ENCODE peak calls at places on chromosomes 2 and 18, in five cellular contexts. R is spleen, W is suprapubic skin, Q is stomach, P is esophagus muscularis mucosa. H is an unnamed sample.

GRCh38 chr2:190802810-190803209 is 77.8 kb upstream of the GLS start:
- DNase-seq in P (no peak), W (no peak), R (no peak), Q (no peak), H (no peak)

GRCh38 chr18:59779979-59780378 is 82.8 kb upstream of the CCBE1 start:
- DNase-seq in R (no peak), Q (no peak), W (no peak), P (no peak), H (no peak)

GRCh38 chr2:205273627-205274026 is 408.7 kb upstream of the NRP2 start:
- DNase-seq in W (no peak), P (no peak), R (no peak), Q (no peak), H (no peak)

GRCh38 chr2:117514391-117514790 is 300.1 kb upstream of the DDX18 start:
- DNase-seq in Q (no peak), R (no peak), W (no peak), P (no peak), H (no peak)

GRCh38 chr2:103789716-103790085 is 1027.9 kb downstream of the TMEM182 start:
- DNase-seq in Q (no peak), P (no peak), R (no peak), W (no peak), H (no peak)

GRCh38 chr2:17583166-17583565 is 42.7 kb downstream of the VSNL1 start:
- DNase-seq in Q (no peak), P (no peak), R (no peak), W (no peak), H (no peak)

GRCh38 chr2:10375570-10376266 is 72.4 kb downstream of the ODC1 start:
- DNase-seq in P (no peak), Q (no peak), W (no peak), R (no peak), H (no peak)

GRCh38 chr2:30927561-30928075 is 120.4 kb upstream of the CAPN13 start:
- DNase-seq in P (no peak), W (no peak), Q (no peak), R (peak), H (no peak)

GRCh38 chr2:121155502-121156056 is 129.4 kb downstream of the TFCP2L1 start:
- DNase-seq in W (peak), Q (peak), R (no peak), P (no peak), H (no peak)

GRCh38 chr2:33496150-33496549 is 19.7 kb downstream of the RASGRP3 start:
- DNase-seq in R (no peak), W (no peak), Q (no peak), P (no peak), H (no peak)

GRCh38 chr2:133802366-133802765 is 234.1 kb upstream of the NCKAP5 start:
- DNase-seq in P (no peak), Q (no peak), R (no peak), W (no peak), H (no peak)

GRCh38 chr18:2417861-2418610 is 153.3 kb downstream of the METTL4 start:
- DNase-seq in W (no peak), P (no peak), Q (no peak), R (no peak), H (no peak)
- TF ChIP-seq POLR2AphosphoS5 in W (no peak), P (no peak), Q (no peak), R (no peak), H (no peak)

DNA sequence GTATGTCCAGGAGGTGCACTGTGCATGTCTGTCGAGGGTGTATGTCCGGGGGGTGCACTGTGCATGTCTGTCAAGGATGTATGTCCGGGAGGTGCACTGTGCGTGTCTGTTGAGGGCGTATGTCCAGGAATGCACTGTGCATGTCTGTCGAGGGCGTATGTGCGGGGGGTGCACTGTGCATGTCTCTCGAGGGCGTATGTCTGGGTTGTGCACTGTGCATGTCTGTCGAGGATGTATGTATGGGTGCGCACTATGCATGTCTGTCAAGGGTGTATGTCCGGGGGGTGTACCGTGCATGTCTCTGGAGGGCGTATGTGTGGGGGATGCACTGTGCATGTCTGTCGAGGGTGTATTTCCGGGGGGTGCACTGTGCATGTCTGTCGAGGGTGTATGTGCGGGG is 249.3 kb upstream of the MYT1L start:
- DNase-seq in R (peak), P (no peak), W (no peak), Q (peak), H (no peak)
- TF ChIP-seq POLR2AphosphoS5 in R (no peak), P (no peak), W (no peak), Q (no peak), H (no peak)

GRCh38 chr2:112787729-112788401 is 3.6 kb upstream of the IL1A start:
- DNase-seq in R (no peak), W (no peak), P (no peak), Q (no peak), H (peak)

GRCh38 chr2:112782234-112782799 is 2.0 kb downstream of the IL1A start:
- DNase-seq in R (no peak), Q (no peak), P (no peak), W (no peak), H (no peak)

GRCh38 chr2:112787294-112787693 is 3.0 kb upstream of the IL1A start:
- DNase-seq in W (no peak), Q (no peak), P (no peak), R (no peak), H (no peak)

GRCh38 chr2:112783187-112783721 is 1.0 kb downstream of the IL1A start:
- DNase-seq in Q (no peak), R (no peak), P (no peak), W (no peak), H (no peak)

DNA sequence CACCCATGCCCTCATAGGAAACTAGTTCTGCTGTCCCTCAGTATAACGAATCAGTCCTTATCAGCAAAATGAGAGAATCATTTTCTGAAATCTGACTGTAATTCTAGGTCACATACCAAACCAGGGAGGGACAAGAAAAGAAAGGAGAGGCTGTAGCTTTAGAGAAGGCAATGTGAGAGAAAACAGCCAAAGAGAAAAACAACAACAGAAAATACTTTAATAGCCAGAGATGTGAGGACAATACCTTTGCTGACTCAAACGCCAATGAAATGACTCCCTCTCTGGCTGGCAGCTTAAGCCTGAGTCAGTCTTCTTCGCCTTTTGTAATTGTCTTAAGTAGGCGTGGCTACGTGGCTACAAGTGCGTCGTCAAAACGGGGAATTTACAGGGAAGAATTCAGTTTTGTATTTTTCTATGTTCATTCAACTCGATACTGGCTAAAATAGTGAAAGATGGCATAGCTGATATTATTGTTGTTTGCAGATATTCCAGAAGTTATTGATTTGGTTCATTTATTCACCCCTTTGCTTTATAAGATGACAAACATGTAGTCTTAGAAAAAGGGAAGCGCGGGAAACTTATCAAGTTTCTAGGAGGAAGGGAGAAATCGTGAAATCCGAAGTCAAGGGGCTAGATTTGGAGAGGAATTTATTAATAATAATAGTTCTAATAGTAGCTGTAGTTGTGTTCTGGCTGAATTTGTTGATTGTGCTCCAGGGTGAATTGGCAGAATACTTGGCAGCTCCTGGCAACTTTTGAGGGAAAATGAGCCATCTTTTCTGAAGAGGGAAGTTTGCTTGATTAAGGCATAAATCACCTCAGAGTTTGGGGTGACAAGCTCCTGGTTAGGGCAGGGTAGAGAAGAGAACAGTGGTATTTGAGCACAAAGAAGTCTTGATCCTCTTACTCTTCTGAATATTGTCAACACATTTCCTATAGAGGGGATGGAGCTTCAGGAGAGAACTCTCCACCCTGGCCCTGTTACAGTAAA is at the start of gene IL1A:
- DNase-seq in Q (no peak), R (no peak), P (no peak), W (no peak), H (peak)
- TF ChIP-seq POLR2AphosphoS5 in Q (no peak), R (no peak), P (no peak), W (no peak), H (no peak)

DNA sequence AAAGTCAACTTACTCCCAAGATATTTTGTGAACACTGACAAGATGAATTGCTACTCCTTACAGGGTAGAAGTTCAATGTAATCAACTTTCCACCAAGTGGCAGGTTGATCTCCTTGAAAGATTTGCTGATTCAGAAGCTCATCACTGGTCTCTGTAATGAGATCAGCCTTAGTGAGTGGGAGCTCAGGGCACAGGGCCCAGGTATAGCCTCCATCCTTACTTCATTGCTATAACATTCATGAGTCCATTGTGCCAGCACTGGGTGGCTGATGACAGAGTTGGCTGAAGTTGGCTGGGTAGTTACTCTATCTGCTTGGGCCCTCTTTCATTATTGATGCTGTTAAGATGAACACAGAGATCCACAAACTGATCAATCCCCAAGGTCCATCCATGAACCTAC is 379.0 kb downstream of the IRS1 start:
- DNase-seq in Q (no peak), P (no peak), R (no peak), W (no peak), H (no peak)
- TF ChIP-seq POLR2AphosphoS5 in Q (no peak), P (no peak), R (no peak), W (no peak), H (no peak)

GRCh38 chr2:71791051-71791450 is 337.7 kb downstream of the DYSF start:
- DNase-seq in R (peak), P (no peak), Q (no peak), W (peak), H (no peak)

GRCh38 chr2:71794611-71795010 is 341.2 kb downstream of the DYSF start:
- DNase-seq in P (no peak), Q (no peak), W (no peak), R (peak), H (no peak)

GRCh38 chr2:71791501-71792135 is 338.3 kb downstream of the DYSF start:
- DNase-seq in R (peak), Q (no peak), W (peak), P (no peak), H (no peak)

GRCh38 chr2:71793965-71794364 is 340.6 kb downstream of the DYSF start:
- DNase-seq in W (no peak), P (no peak), R (peak), Q (no peak), H (no peak)

GRCh38 chr2:71792926-71793761 is 339.8 kb downstream of the DYSF start:
- DNase-seq in R (peak), P (no peak), W (no peak), Q (no peak), H (no peak)
- TF ChIP-seq POLR2AphosphoS5 in R (no peak), P (no peak), W (no peak), Q (no peak), H (no peak)